ENCODE peak calls at places on chromosomes 3 and 15, in six cellular contexts. A is IMR-90; J is mucosa of gallbladder; O is GM06990; Q is stimulated activated CD4-positive, alpha-beta T cell treated with anti-CD3 and anti-CD28 coated beads, Interleukin-1b, Interleukin-23, amount 100 ng/mL, for 1 hour; X is colonic mucosa. U is an unnamed sample.
A peak's percentile ranks its signal among the peaks of the same experiment; 100 is the strongest.

GRCh38 chr15:40367038-40367672 is 9.1 kb downstream of the DISP2 start:
- DNase-seq in A (no peak), J (peak; percentile 84), O (no peak), Q (no peak), X (no peak), U (peak; percentile 96)

GRCh38 chr3:47003461-47004368 is 24.2 kb downstream of the NBEAL2 start:
- DNase-seq in A (no peak), J (no peak), O (no peak), Q (no peak), X (no peak), U (no peak)

GRCh38 chr15:35674873-35675781 is 129.2 kb upstream of the DPH6 start:
- DNase-seq in A (peak; percentile 77), J (no peak), O (no peak), Q (no peak), X (no peak), U (no peak)

GRCh38 chr15:25803036-25803435 is 60.1 kb downstream of the ATP10A start:
- DNase-seq in A (no peak), J (no peak), O (no peak), Q (no peak), X (no peak), U (no peak)

GRCh38 chr3:73508330-73508954 is 116.3 kb downstream of the PDZRN3 start:
- DNase-seq in A (peak; percentile 81), J (peak; percentile 51), O (no peak), Q (peak; percentile 2), X (peak; percentile 80), U (peak; percentile 59)

GRCh38 chr3:163626753-163627152 is 1451.5 kb downstream of the SI start:
- DNase-seq in A (no peak), J (no peak), O (no peak), Q (no peak), X (no peak), U (no peak)

GRCh38 chr15:77942611-77943211 is 134.8 kb downstream of the TBC1D2B start:
- DNase-seq in A (no peak), J (no peak), O (no peak), Q (no peak), X (no peak), U (no peak)

GRCh38 chr3:169454823-169455222 is 208.7 kb downstream of the MECOM start:
- DNase-seq in A (peak; percentile 59), J (no peak), O (no peak), Q (no peak), X (no peak), U (no peak)

GRCh38 chr15:65052956-65053355 is 7.8 kb downstream of the SLC51B start:
- DNase-seq in A (no peak), J (no peak), O (no peak), Q (no peak), X (no peak), U (no peak)

GRCh38 chr15:88465633-88466219 is 1.5 kb downstream of the MRPL46 start:
- DNase-seq in A (peak; percentile 55), J (no peak), O (no peak), Q (no peak), X (no peak), U (no peak)